ENCODE peak calls at places on chromosomes 11 and 22, in ten cellular contexts. X, C, B, D, Z, N, R, G, T and L are unnamed samples.

GRCh38 chr11:89667001-89667400 is 43.1 kb upstream of the TRIM77 start:
- DNase-seq in X (no peak), C (peak; percentile 69), B (no peak), D (no peak), Z (no peak), N (no peak), R (no peak), G (no peak), T (no peak), L (no peak)

GRCh38 chr11:65789230-65790103 is 2.6 kb downstream of the OVOL1 start:
- DNase-seq in X (no peak), C (no peak), B (no peak), D (no peak), Z (no peak), N (no peak), R (no peak), G (no peak), T (no peak), L (no peak)

GRCh38 chr22:44337658-44338004 is 24.9 kb upstream of the SHISAL1 start:
- DNase-seq in X (no peak), C (peak; percentile 81), B (no peak), D (no peak), Z (no peak), N (peak; percentile 40), R (no peak), G (no peak), T (no peak), L (no peak)

GRCh38 chr11:75526192-75526541 is 426 bp upstream of the GDPD5 start:
- DNase-seq in X (no peak), C (no peak), B (no peak), D (no peak), Z (no peak), N (no peak), R (no peak), G (no peak), T (no peak), L (no peak)

GRCh38 chr11:102849319-102849718 is 5.9 kb upstream of the MMP3 start:
- DNase-seq in X (no peak), C (peak; percentile 84), B (no peak), D (no peak), Z (no peak), N (no peak), R (no peak), G (no peak), T (no peak), L (no peak)

GRCh38 chr11:86070435-86071056 is 1.7 kb upstream of the PICALM start:
- DNase-seq in X (no peak), C (no peak), B (no peak), D (no peak), Z (no peak), N (no peak), R (no peak), G (no peak), T (no peak), L (no peak)

GRCh38 chr22:41523464-41524221 is 20.6 kb downstream of the POLR3H start:
- DNase-seq in X (peak; percentile 45), C (no peak), B (peak; percentile 55), D (no peak), Z (no peak), N (no peak), R (no peak), G (no peak), T (no peak), L (no peak)

GRCh38 chr11:83192846-83193245 is 666 bp upstream of the ANKRD42 start:
- DNase-seq in X (no peak), C (peak; percentile 16), B (no peak), D (no peak), Z (no peak), N (no peak), R (no peak), G (no peak), T (no peak), L (no peak)

GRCh38 chr22:22396741-22397291 is 111.7 kb downstream of the ZNF280B start:
- DNase-seq in X (no peak), C (no peak), B (no peak), D (no peak), Z (no peak), N (no peak), R (no peak), G (no peak), T (no peak), L (no peak)

GRCh38 chr22:22397875-22398524 is 110.5 kb downstream of the ZNF280B start:
- DNase-seq in X (no peak), C (no peak), B (peak; percentile 57), D (no peak), Z (no peak), N (no peak), R (no peak), G (no peak), T (no peak), L (no peak)

GRCh38 chr22:22400099-22400498 is 108.4 kb downstream of the ZNF280B start:
- DNase-seq in X (no peak), C (no peak), B (no peak), D (no peak), Z (no peak), N (no peak), R (no peak), G (no peak), T (no peak), L (no peak)

GRCh38 chr22:22397292-22397870 is 111.2 kb downstream of the ZNF280B start:
- DNase-seq in X (no peak), C (peak; percentile 60), B (peak; percentile 59), D (no peak), Z (peak; percentile 21), N (no peak), R (no peak), G (no peak), T (peak; percentile 46), L (no peak)

DNA sequence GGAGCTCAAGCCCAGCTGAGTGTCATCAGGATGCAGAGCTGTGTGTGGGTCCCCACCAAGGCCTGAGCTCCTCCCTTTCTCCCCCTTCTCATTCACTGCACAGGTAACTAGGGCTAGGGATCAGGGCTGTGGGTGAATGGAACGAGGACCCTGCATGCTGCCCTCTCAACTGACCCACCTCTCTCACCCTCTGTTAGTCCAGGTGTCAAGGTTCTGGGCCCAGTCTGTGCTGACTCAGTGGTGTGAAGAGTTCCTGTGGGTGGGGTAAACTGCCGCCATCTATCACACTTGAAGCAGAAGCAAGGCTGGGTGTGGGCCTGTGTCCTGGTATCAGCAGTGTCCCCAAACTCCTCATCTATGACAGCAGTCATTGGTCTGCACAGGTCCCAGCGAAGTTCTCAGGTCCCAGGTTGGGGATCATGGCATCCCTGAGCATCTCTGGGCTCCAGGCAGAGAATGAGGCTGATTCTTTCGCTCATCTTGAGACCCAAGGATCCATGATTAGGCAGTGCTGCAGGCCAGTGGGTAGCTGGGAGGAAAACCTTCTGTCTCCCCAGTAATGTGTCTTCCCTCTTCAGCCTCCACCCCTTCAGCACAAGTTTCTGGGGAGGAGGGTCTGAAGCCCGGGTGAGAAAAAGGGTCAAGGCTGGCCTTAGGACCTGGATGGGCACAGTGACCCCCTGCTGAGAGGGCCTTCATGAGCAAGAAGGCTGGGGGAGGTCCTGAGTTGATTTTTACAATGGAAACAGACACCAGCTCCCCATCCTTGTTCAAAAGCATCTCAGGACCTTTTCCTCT is 109.8 kb downstream of the ZNF280B start:
- DNase-seq in X (no peak), C (no peak), B (no peak), D (no peak), Z (no peak), N (no peak), R (no peak), G (no peak), T (no peak), L (no peak)
- TF ChIP-seq CTCF in X (no peak), C (no peak), B (no peak), D (no peak), Z (no peak), N (no peak), R (no peak), G (no peak), T (no peak), L (no peak)

DNA sequence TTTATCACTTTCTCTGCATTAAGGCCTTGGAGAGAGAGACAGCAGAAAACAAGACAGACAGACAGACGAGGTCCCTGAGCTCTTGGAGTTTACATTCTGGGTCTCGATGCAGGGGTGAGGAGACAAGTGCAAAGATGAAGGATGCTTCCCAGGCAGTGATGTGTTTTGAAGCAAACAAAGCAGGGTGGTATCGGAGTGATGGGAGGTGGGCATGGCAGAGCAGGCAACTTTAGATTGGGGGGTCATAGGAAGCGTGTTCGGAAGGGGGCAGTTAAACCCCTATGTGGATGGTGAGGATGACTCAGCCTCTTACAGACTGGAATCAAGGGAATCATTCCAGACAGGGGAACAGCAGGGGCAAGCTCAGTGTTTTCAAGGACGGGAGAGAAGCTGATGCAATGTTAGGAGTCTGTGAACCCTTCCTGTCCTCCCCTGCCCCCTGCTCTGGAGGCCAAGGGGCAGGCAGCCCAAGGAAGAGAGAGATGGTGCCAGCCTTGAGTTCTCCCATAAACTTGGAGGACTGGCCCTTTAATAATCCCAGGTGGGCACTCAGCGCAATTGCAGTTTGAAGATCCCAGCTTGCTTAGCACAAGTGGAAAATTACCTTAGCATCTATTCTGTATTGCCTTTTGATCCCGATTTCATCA is 180.2 kb downstream of the CHST1 start:
- DNase-seq in X (no peak), C (no peak), B (no peak), D (no peak), Z (no peak), N (no peak), R (no peak), G (no peak), T (no peak), L (no peak)
- TF ChIP-seq CTCF in X (no peak), C (no peak), B (no peak), D (no peak), Z (no peak), N (no peak), R (no peak), G (no peak), T (no peak), L (peak; percentile 10)

DNA sequence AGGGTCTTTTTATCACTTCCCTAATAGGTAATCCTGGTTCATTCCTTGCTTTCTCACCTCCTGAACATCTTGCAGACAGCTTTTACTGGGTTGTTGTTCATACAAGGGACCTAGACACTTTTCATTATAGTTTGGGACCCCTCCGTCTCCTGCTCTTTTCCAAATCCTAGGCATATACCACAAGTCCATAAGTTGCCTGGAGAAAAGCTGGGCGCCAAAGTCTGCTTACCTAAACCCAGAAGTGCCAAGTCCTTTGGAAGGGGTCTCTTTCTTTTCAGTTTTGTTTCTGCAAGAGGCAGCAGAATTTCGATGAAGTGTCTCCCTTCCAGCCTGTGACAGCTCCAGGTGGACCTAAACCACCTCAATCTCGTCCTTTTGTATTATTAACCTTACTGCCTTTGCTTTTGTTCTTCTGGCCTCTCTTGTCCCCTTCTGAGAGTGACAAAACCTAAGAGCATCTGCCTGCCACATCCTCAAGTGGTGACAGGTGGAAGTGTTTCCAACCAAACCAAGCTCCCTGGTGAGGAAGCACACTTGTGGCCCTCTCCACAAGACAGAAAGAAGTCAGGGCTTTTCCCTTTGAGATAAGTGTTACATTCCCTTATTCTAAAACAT is 19.5 kb upstream of the P2RY6 start:
- DNase-seq in X (no peak), C (no peak), B (no peak), D (no peak), Z (no peak), N (no peak), R (no peak), G (no peak), T (no peak), L (no peak)
- TF ChIP-seq CTCF in X (no peak), C (peak; percentile 30), B (peak; percentile 26), D (peak; percentile 11), Z (peak; percentile 28), N (no peak), R (peak; percentile 21), G (no peak), T (no peak), L (peak; percentile 25)

DNA sequence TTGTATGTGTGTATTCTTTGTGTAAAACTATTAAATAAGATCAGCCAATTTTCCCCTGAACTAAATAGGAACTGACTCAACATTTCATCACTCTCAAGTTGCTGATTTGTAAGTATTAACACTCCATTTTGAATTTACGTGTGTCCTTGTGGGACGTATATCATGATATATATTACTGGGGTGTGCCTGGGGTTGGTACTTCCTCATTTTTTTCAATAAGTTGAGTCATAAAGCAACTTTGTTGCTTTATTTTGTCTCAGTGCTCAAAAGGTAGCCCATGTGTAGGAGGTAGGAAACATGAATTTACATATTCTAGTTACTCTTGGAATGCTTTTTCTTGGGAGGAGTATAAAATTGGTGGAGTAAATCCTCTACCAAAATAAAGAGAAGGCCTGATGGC is 193.9 kb upstream of the RAG2 start:
- DNase-seq in X (no peak), C (peak; percentile 18), B (no peak), D (no peak), Z (no peak), N (no peak), R (no peak), G (no peak), T (no peak), L (no peak)
- TF ChIP-seq CTCF in X (no peak), C (no peak), B (no peak), D (no peak), Z (no peak), N (no peak), R (no peak), G (no peak), T (no peak), L (no peak)